ENCODE peak calls at places on chromosomes 16 and 17, in nine cellular contexts. F is left lung, C is AG10803, L is GM10248, P is RWPE1, N is thoracic aorta, D is psoas muscle, T is PC-3, J is fibroblast of villous mesenchyme. X is an unnamed sample.

GRCh38 chr17:74042241-74042640 is 161.2 kb upstream of the RPL38 start:
- DNase-seq in F (no peak), C (no peak), L (no peak), P (no peak), N (no peak), D (no peak), T (no peak), J (no peak), X (no peak)

GRCh38 chr17:65294184-65294719 is 157.1 kb downstream of the RGS9 start:
- DNase-seq in F (no peak), C (peak; percentile 72), L (peak; percentile 76), P (peak; percentile 71), N (no peak), D (peak; percentile 70), T (peak; percentile 83), J (peak; percentile 70), X (no peak)

GRCh38 chr16:62965831-62966230 is 929.6 kb upstream of the CDH8 start:
- DNase-seq in F (no peak), C (no peak), L (no peak), P (no peak), N (no peak), D (no peak), T (no peak), J (no peak), X (no peak)

GRCh38 chr17:58329035-58329807 is 626 bp upstream of the TSPOAP1 start:
- DNase-seq in F (peak; percentile 81), C (no peak), L (peak; percentile 76), P (no peak), N (no peak), D (no peak), T (no peak), J (no peak), X (peak; percentile 93)

GRCh38 chr17:15377608-15378007 is 36.2 kb upstream of the TEKT3 start:
- DNase-seq in F (no peak), C (peak; percentile 77), L (no peak), P (no peak), N (no peak), D (no peak), T (peak; percentile 97), J (peak; percentile 73), X (no peak)

GRCh38 chr17:29180051-29180787 is at the start of gene MYO18A:
- DNase-seq in F (peak; percentile 96), C (peak; percentile 66), L (peak; percentile 94), P (peak; percentile 87), N (no peak), D (peak; percentile 89), T (peak; percentile 76), J (peak; percentile 68), X (peak; percentile 68)

GRCh38 chr17:1931759-1932579 is 93.2 kb downstream of the RTN4RL1 start:
- DNase-seq in F (no peak), C (no peak), L (no peak), P (peak; percentile 34), N (no peak), D (peak; percentile 62), T (peak; percentile 47), J (no peak), X (no peak)

GRCh38 chr17:19513897-19514488 is 19.7 kb upstream of the SLC47A1 start:
- DNase-seq in F (no peak), C (peak; percentile 56), L (peak; percentile 68), P (peak; percentile 44), N (no peak), D (peak; percentile 72), T (peak; percentile 84), J (peak; percentile 73), X (peak; percentile 58)

GRCh38 chr17:47821031-47821423 is 567 bp downstream of the OSBPL7 start:
- DNase-seq in F (no peak), C (no peak), L (no peak), P (no peak), N (no peak), D (no peak), T (no peak), J (no peak), X (no peak)

GRCh38 chr17:47823519-47823918 is 1.9 kb upstream of the OSBPL7 start:
- DNase-seq in F (no peak), C (no peak), L (no peak), P (no peak), N (no peak), D (no peak), T (no peak), J (no peak), X (no peak)

GRCh38 chr17:47820023-47820789 is 1.4 kb downstream of the OSBPL7 start:
- DNase-seq in F (no peak), C (no peak), L (no peak), P (no peak), N (no peak), D (no peak), T (peak; percentile 64), J (no peak), X (peak; percentile 45)

GRCh38 chr17:47822785-47823184 is 1.2 kb upstream of the OSBPL7 start:
- DNase-seq in F (no peak), C (no peak), L (no peak), P (no peak), N (no peak), D (peak; percentile 43), T (no peak), J (no peak), X (no peak)

DNA sequence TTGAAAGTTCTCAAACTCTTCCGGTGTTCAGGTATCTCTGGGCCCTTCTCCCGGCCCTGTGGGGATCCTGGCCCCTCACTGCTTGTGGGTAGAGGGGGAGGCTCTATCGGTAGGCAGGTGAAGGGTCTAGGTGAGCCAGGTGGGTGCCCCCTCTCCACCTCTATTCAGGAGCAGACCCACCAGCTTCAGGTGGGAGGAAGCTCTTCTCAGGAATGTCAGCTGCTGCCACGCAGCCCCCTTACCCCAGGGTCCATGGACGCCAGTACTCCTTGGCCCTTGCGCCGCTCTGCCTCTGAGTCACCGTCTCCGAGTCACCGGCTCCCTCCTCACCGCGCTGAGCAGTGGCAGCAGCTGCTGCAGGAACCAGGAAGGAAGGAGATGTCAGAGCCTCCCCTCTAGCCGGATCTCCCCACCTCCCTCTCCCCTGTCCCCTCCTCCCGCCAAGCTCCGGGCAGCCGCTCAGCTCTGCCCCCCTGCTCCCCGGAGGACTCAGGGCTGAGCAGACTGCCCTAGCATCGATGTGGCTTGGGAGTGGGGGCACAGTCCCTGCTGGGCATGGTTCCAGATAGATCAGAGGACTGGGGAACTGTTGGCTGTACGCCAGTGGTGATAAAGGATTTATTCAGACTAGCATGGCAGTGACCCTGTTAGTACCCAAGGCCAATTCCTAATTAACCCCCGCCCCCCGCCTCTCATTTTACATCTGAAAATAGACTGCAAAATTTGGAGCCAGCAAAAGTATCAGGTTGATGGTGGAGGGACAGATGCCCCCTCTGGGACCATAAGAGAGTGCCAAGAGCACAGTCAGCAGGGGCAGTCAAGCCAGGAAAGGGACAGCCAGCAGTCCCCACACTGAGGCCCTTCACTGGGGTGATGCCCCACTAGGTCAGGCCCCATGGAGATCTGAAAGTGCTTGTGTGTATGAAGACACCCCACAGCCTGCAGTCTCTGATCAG is at the start of gene OSBPL7:
- DNase-seq in F (peak; percentile 94), C (peak; percentile 74), L (peak; percentile 91), P (peak; percentile 74), N (peak; percentile 41), D (peak; percentile 93), T (peak; percentile 94), J (peak; percentile 83), X (peak; percentile 91)
- TF ChIP-seq CTCF in F (no peak), C (peak; percentile 2), L (peak; percentile 77), P (peak; percentile 76), N (no peak), D (no peak), T (peak; percentile 71), J (peak; percentile 8), X (no peak)

DNA sequence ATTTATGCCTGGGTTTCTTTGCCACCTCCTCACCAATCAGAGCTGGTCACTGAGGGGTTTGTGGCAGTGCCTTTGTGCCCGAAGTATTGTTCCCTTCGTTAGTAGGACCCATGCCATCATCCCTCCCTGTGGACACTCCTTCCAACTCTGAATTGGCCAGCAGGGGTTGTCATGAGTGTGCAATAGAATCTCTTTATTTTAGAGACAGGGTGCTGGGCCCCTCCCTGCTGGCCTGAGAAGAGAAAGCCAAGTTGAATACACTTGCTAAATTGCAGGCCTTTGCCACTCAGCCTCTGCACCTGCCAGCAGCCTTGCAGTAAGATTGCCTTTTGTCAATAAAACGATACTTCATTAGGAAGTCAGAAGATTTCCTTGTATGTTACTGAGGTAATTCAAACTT is 40.7 kb upstream of the SLC12A3 start:
- DNase-seq in F (no peak), C (peak; percentile 33), L (no peak), P (no peak), N (no peak), D (no peak), T (no peak), J (no peak), X (no peak)
- TF ChIP-seq CTCF in F (no peak), C (peak; percentile 31), L (no peak), P (no peak), N (no peak), D (no peak), T (no peak), J (peak; percentile 37), X (no peak)

DNA sequence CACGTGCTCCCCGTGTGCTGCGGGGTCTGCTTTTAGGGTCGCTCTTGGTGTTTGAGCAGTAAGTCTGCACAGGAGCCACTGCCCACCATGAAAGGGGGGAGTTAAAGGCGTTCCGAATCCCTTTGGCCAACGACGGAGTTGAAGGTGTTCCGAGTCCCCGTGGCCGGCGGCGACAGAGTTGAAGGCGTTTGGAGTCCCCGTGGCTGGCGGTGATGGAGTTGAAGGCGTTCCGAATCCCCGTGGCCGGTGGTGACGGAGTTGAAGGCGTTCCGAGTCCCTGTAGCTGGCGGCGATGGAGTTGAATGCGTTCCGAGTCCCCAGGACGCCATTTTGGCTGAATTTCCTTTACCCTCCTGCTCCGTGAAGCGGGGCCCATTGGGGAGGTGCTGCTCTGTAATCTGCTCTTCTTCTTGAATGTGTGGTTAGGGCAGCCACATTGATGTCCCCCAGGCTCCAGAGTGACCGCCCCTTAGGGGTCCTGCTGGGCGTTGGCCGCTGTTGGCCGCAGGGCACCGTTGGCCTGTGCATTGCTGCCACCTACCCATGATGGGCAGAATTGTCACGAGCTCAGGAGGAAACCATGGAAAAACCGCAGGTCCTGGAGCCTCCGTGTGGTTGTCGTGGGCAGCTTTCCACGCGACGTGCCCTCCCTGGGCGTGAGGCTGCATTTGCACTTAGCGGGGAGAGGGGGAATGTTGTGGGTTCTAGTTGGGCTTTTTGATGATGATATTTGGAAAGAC is 73.7 kb upstream of the ZNF750 start:
- DNase-seq in F (peak; percentile 60), C (no peak), L (no peak), P (peak; percentile 16), N (no peak), D (peak; percentile 74), T (peak; percentile 40), J (no peak), X (no peak)
- TF ChIP-seq CTCF in F (no peak), C (no peak), L (peak; percentile 21), P (peak; percentile 14), N (no peak), D (peak; percentile 44), T (peak; percentile 52), J (peak; percentile 32), X (peak; percentile 11)

DNA sequence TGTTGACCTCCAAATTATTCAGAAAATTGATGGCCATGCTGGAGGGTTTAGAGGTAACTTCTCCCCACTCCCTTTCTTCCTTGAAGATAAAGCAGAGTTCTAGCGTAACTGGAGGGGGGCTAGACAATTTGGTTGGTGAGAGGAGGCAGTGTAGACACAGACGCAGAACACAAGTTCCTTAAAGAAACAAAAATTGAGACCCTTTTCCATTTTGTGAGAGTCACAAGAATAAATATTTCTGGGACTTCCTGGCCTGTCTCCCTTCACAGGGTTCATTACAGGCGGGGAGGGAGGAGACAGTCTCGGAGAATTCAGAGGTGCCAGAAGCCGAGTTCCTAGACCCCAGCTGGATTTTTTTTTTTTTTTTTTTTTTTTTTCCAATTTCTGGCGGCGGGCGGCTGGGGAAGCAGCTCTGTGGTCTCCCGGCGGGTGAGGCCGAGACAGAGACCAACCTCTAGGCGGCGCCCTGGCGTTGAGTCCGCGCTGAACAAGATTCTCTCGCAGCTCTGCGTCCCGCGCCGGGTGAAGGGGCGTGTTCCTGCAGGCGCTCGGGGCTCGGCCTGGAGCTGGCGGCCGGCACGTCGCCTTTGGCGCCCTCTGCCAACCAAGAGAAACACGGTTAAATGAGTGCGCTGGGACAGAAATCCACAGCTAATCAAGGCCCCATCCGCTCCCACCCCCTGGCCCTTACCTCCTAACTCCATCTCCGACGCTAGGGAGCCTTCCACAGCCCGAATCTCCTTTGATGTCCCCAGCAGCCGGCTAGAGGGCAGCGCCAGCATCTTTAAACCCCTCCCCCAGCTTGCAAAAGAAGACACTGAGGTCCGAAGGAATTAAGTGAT is 10.2 kb upstream of the HOXB9 start:
- DNase-seq in F (peak; percentile 83), C (peak; percentile 78), L (peak; percentile 82), P (no peak), N (no peak), D (peak; percentile 80), T (peak; percentile 84), J (peak; percentile 74), X (peak; percentile 45)
- TF ChIP-seq CTCF in F (peak; percentile 23), C (peak; percentile 65), L (peak; percentile 78), P (peak; percentile 78), N (peak; percentile 49), D (peak; percentile 51), T (peak; percentile 81), J (peak; percentile 68), X (peak; percentile 75)

X was measured in CD14-positive monocyte.